ENCODE peak calls at places on chromosomes 2 and 18, in seven cellular contexts. One of them, this sample, is unnamed.

GRCh38 chr18:9296233-9297006 is 38.2 kb upstream of the TWSG1 start:
- DNase-seq in fibroblast of lung: peak
- DNase-seq in cardiac muscle cell: no peak
- DNase-seq in ovary: no peak
- DNase-seq in ascending aorta: no peak
- DNase-seq in brain microvascular endothelial cell: no peak
- DNase-seq in lower leg skin: no peak
- DNase-seq in this sample: no peak

GRCh38 chr18:600107-600506 is 3.3 kb downstream of the CLUL1 start:
- DNase-seq in fibroblast of lung: no peak
- DNase-seq in cardiac muscle cell: peak
- DNase-seq in ovary: no peak
- DNase-seq in ascending aorta: no peak
- DNase-seq in brain microvascular endothelial cell: no peak
- DNase-seq in lower leg skin: no peak
- DNase-seq in this sample: no peak

GRCh38 chr2:226215902-226216503 is 583.6 kb downstream of the IRS1 start:
- DNase-seq in fibroblast of lung: peak
- DNase-seq in cardiac muscle cell: peak
- DNase-seq in ovary: peak
- DNase-seq in ascending aorta: no peak
- DNase-seq in brain microvascular endothelial cell: peak
- DNase-seq in lower leg skin: peak
- DNase-seq in this sample: peak

GRCh38 chr2:239953418-239954061 is 71.6 kb downstream of the NDUFA10 start:
- DNase-seq in fibroblast of lung: peak
- DNase-seq in cardiac muscle cell: peak
- DNase-seq in ovary: peak
- DNase-seq in ascending aorta: peak
- DNase-seq in brain microvascular endothelial cell: peak
- DNase-seq in lower leg skin: no peak
- DNase-seq in this sample: no peak

GRCh38 chr2:221448857-221449390 is 123.2 kb downstream of the EPHA4 start:
- DNase-seq in fibroblast of lung: no peak
- DNase-seq in cardiac muscle cell: no peak
- DNase-seq in ovary: no peak
- DNase-seq in ascending aorta: no peak
- DNase-seq in brain microvascular endothelial cell: no peak
- DNase-seq in lower leg skin: no peak
- DNase-seq in this sample: no peak

GRCh38 chr2:118202707-118203303 is 114.5 kb downstream of the INSIG2 start:
- DNase-seq in fibroblast of lung: peak
- DNase-seq in cardiac muscle cell: peak
- DNase-seq in ovary: no peak
- DNase-seq in ascending aorta: no peak
- DNase-seq in brain microvascular endothelial cell: peak
- DNase-seq in lower leg skin: no peak
- DNase-seq in this sample: no peak

GRCh38 chr2:47051562-47051961 is 103.5 kb downstream of the STPG4 start:
- DNase-seq in fibroblast of lung: no peak
- DNase-seq in cardiac muscle cell: no peak
- DNase-seq in ovary: no peak
- DNase-seq in ascending aorta: no peak
- DNase-seq in brain microvascular endothelial cell: no peak
- DNase-seq in lower leg skin: no peak
- DNase-seq in this sample: no peak

GRCh38 chr2:189363559-189363958 is 77.7 kb upstream of the WDR75 start:
- DNase-seq in fibroblast of lung: peak
- DNase-seq in cardiac muscle cell: peak
- DNase-seq in ovary: no peak
- DNase-seq in ascending aorta: no peak
- DNase-seq in brain microvascular endothelial cell: peak
- DNase-seq in lower leg skin: no peak
- DNase-seq in this sample: no peak

GRCh38 chr2:238649936-238650518 is 197.9 kb upstream of the TWIST2 start:
- DNase-seq in fibroblast of lung: no peak
- DNase-seq in cardiac muscle cell: no peak
- DNase-seq in ovary: no peak
- DNase-seq in ascending aorta: no peak
- DNase-seq in brain microvascular endothelial cell: no peak
- DNase-seq in lower leg skin: peak
- DNase-seq in this sample: no peak

GRCh38 chr18:9757851-9758587 is 49.9 kb downstream of the RAB31 start:
- DNase-seq in fibroblast of lung: no peak
- DNase-seq in cardiac muscle cell: peak
- DNase-seq in ovary: peak
- DNase-seq in ascending aorta: no peak
- DNase-seq in brain microvascular endothelial cell: peak
- DNase-seq in lower leg skin: no peak
- DNase-seq in this sample: no peak

GRCh38 chr2:239928457-239929350 is 96.4 kb downstream of the NDUFA10 start:
- DNase-seq in fibroblast of lung: no peak
- DNase-seq in cardiac muscle cell: no peak
- DNase-seq in ovary: peak
- DNase-seq in ascending aorta: no peak
- DNase-seq in brain microvascular endothelial cell: no peak
- DNase-seq in lower leg skin: no peak
- DNase-seq in this sample: peak

GRCh38 chr2:213246665-213247281 is 37.5 kb upstream of the SPAG16 start:
- DNase-seq in fibroblast of lung: peak
- DNase-seq in cardiac muscle cell: peak
- DNase-seq in ovary: peak
- DNase-seq in ascending aorta: no peak
- DNase-seq in brain microvascular endothelial cell: no peak
- DNase-seq in lower leg skin: no peak
- DNase-seq in this sample: peak

GRCh38 chr2:24538720-24539119 is 47.7 kb downstream of the NCOA1 start:
- DNase-seq in fibroblast of lung: no peak
- DNase-seq in cardiac muscle cell: no peak
- DNase-seq in ovary: no peak
- DNase-seq in ascending aorta: no peak
- DNase-seq in brain microvascular endothelial cell: no peak
- DNase-seq in lower leg skin: no peak
- DNase-seq in this sample: no peak

GRCh38 chr18:79611040-79611681 is 68.4 kb upstream of the CTDP1 start:
- DNase-seq in fibroblast of lung: peak
- DNase-seq in cardiac muscle cell: peak
- DNase-seq in ovary: peak
- DNase-seq in ascending aorta: no peak
- DNase-seq in brain microvascular endothelial cell: peak
- DNase-seq in lower leg skin: no peak
- DNase-seq in this sample: no peak

GRCh38 chr18:24710474-24710873 is 250.0 kb downstream of the HRH4 start:
- DNase-seq in fibroblast of lung: no peak
- DNase-seq in cardiac muscle cell: no peak
- DNase-seq in ovary: no peak
- DNase-seq in ascending aorta: no peak
- DNase-seq in brain microvascular endothelial cell: no peak
- DNase-seq in lower leg skin: no peak
- DNase-seq in this sample: no peak

GRCh38 chr18:24276994-24277393 is 120.6 kb downstream of the OSBPL1A start:
- DNase-seq in fibroblast of lung: no peak
- DNase-seq in cardiac muscle cell: no peak
- DNase-seq in ovary: no peak
- DNase-seq in ascending aorta: no peak
- DNase-seq in brain microvascular endothelial cell: no peak
- DNase-seq in lower leg skin: no peak
- DNase-seq in this sample: no peak

GRCh38 chr18:13577091-13577697 is 149.2 kb downstream of the FAM210A start:
- DNase-seq in fibroblast of lung: no peak
- DNase-seq in cardiac muscle cell: peak
- DNase-seq in ovary: no peak
- DNase-seq in ascending aorta: no peak
- DNase-seq in brain microvascular endothelial cell: peak
- DNase-seq in lower leg skin: no peak
- DNase-seq in this sample: no peak

GRCh38 chr2:66431840-66432511 is 2.9 kb upstream of the MEIS1 start:
- DNase-seq in fibroblast of lung: no peak
- DNase-seq in cardiac muscle cell: peak
- DNase-seq in ovary: peak
- DNase-seq in ascending aorta: no peak
- DNase-seq in brain microvascular endothelial cell: no peak
- DNase-seq in lower leg skin: no peak
- DNase-seq in this sample: no peak
- H3K4me3 ChIP-seq in fibroblast of lung: no peak
- H3K4me3 ChIP-seq in cardiac muscle cell: peak
- H3K4me3 ChIP-seq in ovary: peak
- H3K4me3 ChIP-seq in ascending aorta: no peak
- H3K4me3 ChIP-seq in brain microvascular endothelial cell: peak
- H3K4me3 ChIP-seq in lower leg skin: no peak
- H3K4me3 ChIP-seq in this sample: peak

DNA sequence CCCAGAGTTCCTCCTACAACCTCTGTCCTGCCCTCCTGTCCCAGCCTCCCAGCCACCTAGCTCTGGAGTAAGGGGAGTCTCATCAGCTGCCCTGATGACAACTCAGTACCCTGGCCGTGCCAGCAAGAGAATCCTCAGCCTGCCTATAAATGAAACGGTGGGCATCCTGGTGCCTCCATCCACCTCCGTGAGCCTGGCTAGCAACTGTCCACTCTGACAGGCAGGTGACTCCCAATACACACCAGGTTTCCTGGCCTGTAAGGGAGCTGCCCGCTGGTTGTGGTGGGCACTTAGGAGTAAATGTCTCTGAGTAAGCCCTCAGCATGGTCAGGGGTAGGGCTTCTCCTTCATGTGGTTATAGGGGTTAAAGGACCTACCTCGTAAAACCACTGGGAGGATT is 81.5 kb downstream of the XDH start:
- DNase-seq in fibroblast of lung: no peak
- DNase-seq in cardiac muscle cell: no peak
- DNase-seq in ovary: no peak
- DNase-seq in ascending aorta: no peak
- DNase-seq in brain microvascular endothelial cell: no peak
- DNase-seq in lower leg skin: no peak
- DNase-seq in this sample: no peak
- H3K4me3 ChIP-seq in fibroblast of lung: no peak
- H3K4me3 ChIP-seq in cardiac muscle cell: no peak
- H3K4me3 ChIP-seq in ovary: no peak
- H3K4me3 ChIP-seq in ascending aorta: no peak
- H3K4me3 ChIP-seq in brain microvascular endothelial cell: no peak
- H3K4me3 ChIP-seq in lower leg skin: no peak
- H3K4me3 ChIP-seq in this sample: no peak

DNA sequence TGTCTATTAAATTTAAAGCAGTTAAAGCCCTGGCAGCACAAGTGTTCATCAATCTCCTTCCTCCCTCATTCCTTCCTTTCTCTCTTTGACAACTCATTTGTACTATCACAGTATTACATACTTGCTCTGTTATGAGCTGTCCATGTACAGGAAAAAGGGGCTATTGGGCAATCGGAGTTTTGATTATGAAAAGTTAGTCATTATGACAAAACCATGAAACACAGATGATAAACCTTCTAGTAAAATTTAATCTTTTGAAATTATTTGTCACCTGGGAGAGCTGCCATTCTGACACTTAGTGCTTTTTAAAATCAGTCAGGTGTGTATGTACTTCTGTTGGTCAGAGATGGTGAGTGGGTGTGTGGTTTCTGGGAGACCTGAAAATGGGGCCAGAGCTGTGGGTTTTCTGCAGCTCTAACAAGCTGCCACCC is 39.4 kb downstream of the MAP4K4 start:
- DNase-seq in fibroblast of lung: peak
- DNase-seq in cardiac muscle cell: peak
- DNase-seq in ovary: no peak
- DNase-seq in ascending aorta: no peak
- DNase-seq in brain microvascular endothelial cell: peak
- DNase-seq in lower leg skin: peak
- DNase-seq in this sample: no peak
- H3K4me3 ChIP-seq in fibroblast of lung: no peak
- H3K4me3 ChIP-seq in cardiac muscle cell: no peak
- H3K4me3 ChIP-seq in ovary: no peak
- H3K4me3 ChIP-seq in ascending aorta: no peak
- H3K4me3 ChIP-seq in brain microvascular endothelial cell: no peak
- H3K4me3 ChIP-seq in lower leg skin: no peak
- H3K4me3 ChIP-seq in this sample: no peak

GRCh38 chr2:204948822-204949221 is 403.5 kb downstream of the PARD3B start:
- DNase-seq in fibroblast of lung: no peak
- DNase-seq in cardiac muscle cell: no peak
- DNase-seq in ovary: no peak
- DNase-seq in ascending aorta: no peak
- DNase-seq in brain microvascular endothelial cell: no peak
- DNase-seq in lower leg skin: no peak
- DNase-seq in this sample: no peak
- H3K4me3 ChIP-seq in fibroblast of lung: no peak
- H3K4me3 ChIP-seq in cardiac muscle cell: no peak
- H3K4me3 ChIP-seq in ovary: no peak
- H3K4me3 ChIP-seq in ascending aorta: no peak
- H3K4me3 ChIP-seq in brain microvascular endothelial cell: no peak
- H3K4me3 ChIP-seq in lower leg skin: no peak
- H3K4me3 ChIP-seq in this sample: no peak

GRCh38 chr2:216533504-216534068 is 34.9 kb downstream of the RPL37A start:
- DNase-seq in fibroblast of lung: no peak
- DNase-seq in cardiac muscle cell: no peak
- DNase-seq in ovary: no peak
- DNase-seq in ascending aorta: no peak
- DNase-seq in brain microvascular endothelial cell: no peak
- DNase-seq in lower leg skin: no peak
- DNase-seq in this sample: no peak

GRCh38 chr2:216536725-216537124 is 38.1 kb downstream of the RPL37A start:
- DNase-seq in fibroblast of lung: peak
- DNase-seq in cardiac muscle cell: peak
- DNase-seq in ovary: no peak
- DNase-seq in ascending aorta: no peak
- DNase-seq in brain microvascular endothelial cell: peak
- DNase-seq in lower leg skin: peak
- DNase-seq in this sample: no peak

GRCh38 chr2:216537366-216537765 is 38.7 kb downstream of the RPL37A start:
- DNase-seq in fibroblast of lung: no peak
- DNase-seq in cardiac muscle cell: no peak
- DNase-seq in ovary: no peak
- DNase-seq in ascending aorta: no peak
- DNase-seq in brain microvascular endothelial cell: no peak
- DNase-seq in lower leg skin: no peak
- DNase-seq in this sample: no peak

GRCh38 chr2:216534809-216535208 is 36.2 kb downstream of the RPL37A start:
- DNase-seq in fibroblast of lung: no peak
- DNase-seq in cardiac muscle cell: no peak
- DNase-seq in ovary: no peak
- DNase-seq in ascending aorta: no peak
- DNase-seq in brain microvascular endothelial cell: no peak
- DNase-seq in lower leg skin: no peak
- DNase-seq in this sample: no peak

GRCh38 chr2:216535454-216535995 is 36.9 kb downstream of the RPL37A start:
- DNase-seq in fibroblast of lung: peak
- DNase-seq in cardiac muscle cell: peak
- DNase-seq in ovary: peak
- DNase-seq in ascending aorta: no peak
- DNase-seq in brain microvascular endothelial cell: peak
- DNase-seq in lower leg skin: peak
- DNase-seq in this sample: no peak
- H3K4me3 ChIP-seq in fibroblast of lung: no peak
- H3K4me3 ChIP-seq in cardiac muscle cell: no peak
- H3K4me3 ChIP-seq in ovary: no peak
- H3K4me3 ChIP-seq in ascending aorta: no peak
- H3K4me3 ChIP-seq in brain microvascular endothelial cell: no peak
- H3K4me3 ChIP-seq in lower leg skin: no peak
- H3K4me3 ChIP-seq in this sample: no peak

GRCh38 chr2:177211148-177211547 is 1.4 kb upstream of the HNRNPA3 start:
- DNase-seq in fibroblast of lung: no peak
- DNase-seq in cardiac muscle cell: no peak
- DNase-seq in ovary: no peak
- DNase-seq in ascending aorta: no peak
- DNase-seq in brain microvascular endothelial cell: no peak
- DNase-seq in lower leg skin: no peak
- DNase-seq in this sample: no peak
- H3K4me3 ChIP-seq in fibroblast of lung: peak
- H3K4me3 ChIP-seq in cardiac muscle cell: peak
- H3K4me3 ChIP-seq in ovary: peak
- H3K4me3 ChIP-seq in ascending aorta: peak
- H3K4me3 ChIP-seq in brain microvascular endothelial cell: peak
- H3K4me3 ChIP-seq in lower leg skin: no peak
- H3K4me3 ChIP-seq in this sample: peak